ENCODE peak calls at places on chromosomes 3 and 15, in six cellular contexts. One of them, this sample, is unnamed.

GRCh38 chr15:25694238-25694584 is 168.9 kb downstream of the ATP10A start:
- DNase-seq in EL: no peak
- DNase-seq in activated CD4-positive, alpha-beta T cell treated with anti-CD3 and anti-CD28 coated beads for 24 hours: no peak
- DNase-seq in stomach: no peak
- DNase-seq in choroid plexus epithelial cell: no peak
- DNase-seq in A673: no peak
- DNase-seq in this sample: no peak

GRCh38 chr3:178439504-178439903 is 96.7 kb upstream of the KCNMB2 start:
- DNase-seq in choroid plexus epithelial cell: peak
- DNase-seq in stomach: no peak
- DNase-seq in EL: peak
- DNase-seq in A673: no peak
- DNase-seq in activated CD4-positive, alpha-beta T cell treated with anti-CD3 and anti-CD28 coated beads for 24 hours: no peak
- DNase-seq in this sample: no peak

GRCh38 chr3:99586680-99587079 is 51.7 kb upstream of the COL8A1 start:
- DNase-seq in stomach: no peak
- DNase-seq in activated CD4-positive, alpha-beta T cell treated with anti-CD3 and anti-CD28 coated beads for 24 hours: no peak
- DNase-seq in EL: peak
- DNase-seq in A673: no peak
- DNase-seq in choroid plexus epithelial cell: peak
- DNase-seq in this sample: peak

GRCh38 chr15:88243895-88244787 is 12.4 kb downstream of the NTRK3 start:
- DNase-seq in choroid plexus epithelial cell: peak
- DNase-seq in EL: peak
- DNase-seq in stomach: no peak
- DNase-seq in A673: peak
- DNase-seq in activated CD4-positive, alpha-beta T cell treated with anti-CD3 and anti-CD28 coated beads for 24 hours: no peak
- DNase-seq in this sample: no peak

GRCh38 chr3:12308517-12308916 is 19.6 kb downstream of the PPARG start:
- DNase-seq in EL: peak
- DNase-seq in A673: peak
- DNase-seq in choroid plexus epithelial cell: peak
- DNase-seq in activated CD4-positive, alpha-beta T cell treated with anti-CD3 and anti-CD28 coated beads for 24 hours: no peak
- DNase-seq in stomach: no peak
- DNase-seq in this sample: peak

GRCh38 chr3:52053307-52054304 is 2.8 kb downstream of the DUSP7 start:
- DNase-seq in activated CD4-positive, alpha-beta T cell treated with anti-CD3 and anti-CD28 coated beads for 24 hours: no peak
- DNase-seq in EL: peak
- DNase-seq in choroid plexus epithelial cell: peak
- DNase-seq in stomach: no peak
- DNase-seq in A673: peak
- DNase-seq in this sample: no peak

GRCh38 chr3:134378818-134379217 is 4.6 kb upstream of the AMOTL2 start:
- DNase-seq in stomach: no peak
- DNase-seq in A673: no peak
- DNase-seq in choroid plexus epithelial cell: no peak
- DNase-seq in activated CD4-positive, alpha-beta T cell treated with anti-CD3 and anti-CD28 coated beads for 24 hours: no peak
- DNase-seq in EL: no peak
- DNase-seq in this sample: no peak

GRCh38 chr3:192833177-192833890 is 84.3 kb downstream of the MB21D2 start:
- DNase-seq in A673: no peak
- DNase-seq in activated CD4-positive, alpha-beta T cell treated with anti-CD3 and anti-CD28 coated beads for 24 hours: no peak
- DNase-seq in stomach: no peak
- DNase-seq in EL: peak
- DNase-seq in choroid plexus epithelial cell: peak
- DNase-seq in this sample: peak

GRCh38 chr15:70799667-70800450 is 36.5 kb upstream of the UACA start:
- DNase-seq in stomach: peak
- DNase-seq in choroid plexus epithelial cell: peak
- DNase-seq in EL: peak
- DNase-seq in activated CD4-positive, alpha-beta T cell treated with anti-CD3 and anti-CD28 coated beads for 24 hours: no peak
- DNase-seq in A673: no peak
- DNase-seq in this sample: peak

GRCh38 chr3:23620616-23621015 is 185.1 kb upstream of the UBE2E1 start:
- DNase-seq in stomach: no peak
- DNase-seq in activated CD4-positive, alpha-beta T cell treated with anti-CD3 and anti-CD28 coated beads for 24 hours: no peak
- DNase-seq in choroid plexus epithelial cell: no peak
- DNase-seq in EL: no peak
- DNase-seq in A673: no peak
- DNase-seq in this sample: no peak

GRCh38 chr3:194675081-194675640 is 3.2 kb upstream of the LSG1 start:
- DNase-seq in choroid plexus epithelial cell: no peak
- DNase-seq in EL: no peak
- DNase-seq in activated CD4-positive, alpha-beta T cell treated with anti-CD3 and anti-CD28 coated beads for 24 hours: peak
- DNase-seq in A673: no peak
- DNase-seq in stomach: no peak
- DNase-seq in this sample: no peak

GRCh38 chr15:82970078-82970686 is 15.8 kb upstream of the RAMAC start:
- DNase-seq in choroid plexus epithelial cell: no peak
- DNase-seq in A673: no peak
- DNase-seq in EL: no peak
- DNase-seq in activated CD4-positive, alpha-beta T cell treated with anti-CD3 and anti-CD28 coated beads for 24 hours: no peak
- DNase-seq in stomach: no peak
- DNase-seq in this sample: no peak

GRCh38 chr3:43075904-43076661 is 29.8 kb downstream of the POMGNT2 start:
- DNase-seq in EL: no peak
- DNase-seq in A673: no peak
- DNase-seq in stomach: no peak
- DNase-seq in choroid plexus epithelial cell: no peak
- DNase-seq in activated CD4-positive, alpha-beta T cell treated with anti-CD3 and anti-CD28 coated beads for 24 hours: no peak
- DNase-seq in this sample: no peak

GRCh38 chr15:49664706-49665105 is 43.9 kb downstream of the DTWD1 start:
- DNase-seq in EL: no peak
- DNase-seq in A673: no peak
- DNase-seq in stomach: no peak
- DNase-seq in choroid plexus epithelial cell: no peak
- DNase-seq in activated CD4-positive, alpha-beta T cell treated with anti-CD3 and anti-CD28 coated beads for 24 hours: no peak
- DNase-seq in this sample: no peak

GRCh38 chr3:45064512-45065372 is 38.6 kb downstream of the CLEC3B start:
- DNase-seq in choroid plexus epithelial cell: peak
- DNase-seq in EL: peak
- DNase-seq in A673: no peak
- DNase-seq in stomach: no peak
- DNase-seq in activated CD4-positive, alpha-beta T cell treated with anti-CD3 and anti-CD28 coated beads for 24 hours: peak
- DNase-seq in this sample: peak

GRCh38 chr3:47984089-47984759 is 32.0 kb downstream of the MAP4 start:
- DNase-seq in A673: peak
- DNase-seq in activated CD4-positive, alpha-beta T cell treated with anti-CD3 and anti-CD28 coated beads for 24 hours: no peak
- DNase-seq in stomach: no peak
- DNase-seq in EL: peak
- DNase-seq in choroid plexus epithelial cell: peak
- DNase-seq in this sample: peak

GRCh38 chr15:37204698-37205097 is 104.3 kb upstream of the MEIS2 start:
- DNase-seq in stomach: no peak
- DNase-seq in A673: peak
- DNase-seq in choroid plexus epithelial cell: peak
- DNase-seq in activated CD4-positive, alpha-beta T cell treated with anti-CD3 and anti-CD28 coated beads for 24 hours: no peak
- DNase-seq in EL: peak
- DNase-seq in this sample: no peak

GRCh38 chr3:149883134-149883533 is 70.1 kb downstream of the RNF13 start:
- DNase-seq in stomach: no peak
- DNase-seq in A673: no peak
- DNase-seq in choroid plexus epithelial cell: no peak
- DNase-seq in activated CD4-positive, alpha-beta T cell treated with anti-CD3 and anti-CD28 coated beads for 24 hours: no peak
- DNase-seq in EL: no peak
- DNase-seq in this sample: no peak

GRCh38 chr3:197454014-197454413 is 101.8 kb downstream of the BDH1 start:
- DNase-seq in EL: no peak
- DNase-seq in stomach: no peak
- DNase-seq in activated CD4-positive, alpha-beta T cell treated with anti-CD3 and anti-CD28 coated beads for 24 hours: no peak
- DNase-seq in A673: peak
- DNase-seq in choroid plexus epithelial cell: peak
- DNase-seq in this sample: no peak

GRCh38 chr3:96370637-96371036 is 443.8 kb upstream of the EPHA6 start:
- DNase-seq in stomach: no peak
- DNase-seq in choroid plexus epithelial cell: no peak
- DNase-seq in activated CD4-positive, alpha-beta T cell treated with anti-CD3 and anti-CD28 coated beads for 24 hours: no peak
- DNase-seq in A673: no peak
- DNase-seq in EL: no peak
- DNase-seq in this sample: no peak

GRCh38 chr3:150945226-150945625 is 27.3 kb downstream of the CLRN1 start:
- DNase-seq in stomach: no peak
- DNase-seq in EL: peak
- DNase-seq in activated CD4-positive, alpha-beta T cell treated with anti-CD3 and anti-CD28 coated beads for 24 hours: no peak
- DNase-seq in choroid plexus epithelial cell: peak
- DNase-seq in A673: no peak
- DNase-seq in this sample: peak

GRCh38 chr15:87354661-87355410 is 901.7 kb downstream of the NTRK3 start:
- DNase-seq in stomach: no peak
- DNase-seq in A673: no peak
- DNase-seq in EL: peak
- DNase-seq in activated CD4-positive, alpha-beta T cell treated with anti-CD3 and anti-CD28 coated beads for 24 hours: no peak
- DNase-seq in choroid plexus epithelial cell: peak
- DNase-seq in this sample: peak

GRCh38 chr15:92023971-92024370 is 170.5 kb downstream of the SLCO3A1 start:
- DNase-seq in choroid plexus epithelial cell: no peak
- DNase-seq in EL: no peak
- DNase-seq in activated CD4-positive, alpha-beta T cell treated with anti-CD3 and anti-CD28 coated beads for 24 hours: no peak
- DNase-seq in stomach: no peak
- DNase-seq in A673: no peak
- DNase-seq in this sample: no peak

GRCh38 chr3:183481582-183481981 is 53.2 kb upstream of the MCF2L2 start:
- DNase-seq in A673: no peak
- DNase-seq in EL: no peak
- DNase-seq in stomach: no peak
- DNase-seq in choroid plexus epithelial cell: peak
- DNase-seq in activated CD4-positive, alpha-beta T cell treated with anti-CD3 and anti-CD28 coated beads for 24 hours: no peak
- DNase-seq in this sample: no peak

GRCh38 chr15:63347074-63347859 is 34.4 kb downstream of the CA12 start:
- DNase-seq in stomach: no peak
- DNase-seq in choroid plexus epithelial cell: peak
- DNase-seq in activated CD4-positive, alpha-beta T cell treated with anti-CD3 and anti-CD28 coated beads for 24 hours: no peak
- DNase-seq in EL: no peak
- DNase-seq in A673: peak
- DNase-seq in this sample: no peak

GRCh38 chr3:129745253-129745652 is 138.8 kb upstream of the PLXND1 start:
- DNase-seq in EL: no peak
- DNase-seq in A673: no peak
- DNase-seq in activated CD4-positive, alpha-beta T cell treated with anti-CD3 and anti-CD28 coated beads for 24 hours: no peak
- DNase-seq in choroid plexus epithelial cell: peak
- DNase-seq in stomach: no peak
- DNase-seq in this sample: no peak

GRCh38 chr15:37698679-37699078 is 235.8 kb upstream of the TMCO5A start:
- DNase-seq in stomach: no peak
- DNase-seq in EL: peak
- DNase-seq in activated CD4-positive, alpha-beta T cell treated with anti-CD3 and anti-CD28 coated beads for 24 hours: no peak
- DNase-seq in choroid plexus epithelial cell: peak
- DNase-seq in A673: no peak
- DNase-seq in this sample: no peak

GRCh38 chr3:170864525-170865208 is 5.3 kb downstream of the RPL22L1 start:
- DNase-seq in stomach: no peak
- DNase-seq in A673: no peak
- DNase-seq in EL: peak
- DNase-seq in activated CD4-positive, alpha-beta T cell treated with anti-CD3 and anti-CD28 coated beads for 24 hours: no peak
- DNase-seq in choroid plexus epithelial cell: no peak
- DNase-seq in this sample: no peak

GRCh38 chr15:70701891-70702568 is 61.3 kb downstream of the UACA start:
- DNase-seq in choroid plexus epithelial cell: peak
- DNase-seq in EL: peak
- DNase-seq in A673: peak
- DNase-seq in activated CD4-positive, alpha-beta T cell treated with anti-CD3 and anti-CD28 coated beads for 24 hours: no peak
- DNase-seq in stomach: no peak
- DNase-seq in this sample: no peak

GRCh38 chr3:6526861-6527260 is 334.1 kb upstream of the GRM7 start:
- DNase-seq in stomach: no peak
- DNase-seq in activated CD4-positive, alpha-beta T cell treated with anti-CD3 and anti-CD28 coated beads for 24 hours: no peak
- DNase-seq in EL: no peak
- DNase-seq in choroid plexus epithelial cell: no peak
- DNase-seq in A673: no peak
- DNase-seq in this sample: no peak

GRCh38 chr3:186566772-186567071 is 417 bp downstream of the TBCCD1 start:
- DNase-seq in choroid plexus epithelial cell: peak
- DNase-seq in A673: no peak
- DNase-seq in activated CD4-positive, alpha-beta T cell treated with anti-CD3 and anti-CD28 coated beads for 24 hours: peak
- DNase-seq in EL: no peak
- DNase-seq in stomach: no peak
- DNase-seq in this sample: no peak